ENCODE peak calls at places on chromosomes 13 and 19, in seven cellular contexts. X is breast epithelium, M is GM12878, F is hepatocyte, U is GM12865, I is fibroblast of mammary gland, D is lower lobe of right lung. Z is an unnamed sample.
A peak's percentile ranks its signal among the peaks of the same experiment; 100 is the strongest.

GRCh38 chr19:29598496-29598895 is 7.6 kb upstream of the POP4 start:
- DNase-seq in X (no peak), M (no peak), F (no peak), U (no peak), I (no peak), D (no peak), Z (no peak)

GRCh38 chr19:20077791-20078463 is at the start of gene ZNF90:
- DNase-seq in X (peak; percentile 96), M (peak; percentile 11), F (peak; percentile 97), U (peak; percentile 51), I (peak; percentile 96), D (peak; percentile 88), Z (no peak)

GRCh38 chr13:21074601-21075302 is 13.4 kb upstream of the LATS2 start:
- DNase-seq in X (no peak), M (no peak), F (no peak), U (no peak), I (peak; percentile 46), D (no peak), Z (no peak)

GRCh38 chr13:30690282-30691188 is 44.8 kb upstream of the ALOX5AP start:
- DNase-seq in X (no peak), M (no peak), F (peak; percentile 75), U (peak; percentile 63), I (peak; percentile 98), D (peak; percentile 83), Z (no peak)

GRCh38 chr13:41054212-41054877 is 7.0 kb upstream of the WBP4 start:
- DNase-seq in X (no peak), M (peak; percentile 37), F (peak; percentile 76), U (peak; percentile 82), I (peak; percentile 77), D (no peak), Z (no peak)

GRCh38 chr13:98279473-98280175 is 102.6 kb upstream of the RNF113B start:
- DNase-seq in X (no peak), M (peak; percentile 41), F (no peak), U (peak; percentile 56), I (no peak), D (no peak), Z (no peak)

GRCh38 chr19:45087531-45087930 is 5.4 kb upstream of the PPP1R37 start:
- DNase-seq in X (no peak), M (no peak), F (no peak), U (no peak), I (no peak), D (no peak), Z (no peak)

GRCh38 chr13:28379371-28380083 is 115.4 kb downstream of the FLT1 start:
- DNase-seq in X (no peak), M (no peak), F (no peak), U (no peak), I (no peak), D (no peak), Z (no peak)

GRCh38 chr13:98111168-98112098 is 31.5 kb upstream of the FARP1 start:
- DNase-seq in X (no peak), M (no peak), F (no peak), U (no peak), I (no peak), D (no peak), Z (no peak)

GRCh38 chr19:6216236-6216995 is 63.4 kb downstream of the MLLT1 start:
- DNase-seq in X (no peak), M (no peak), F (no peak), U (no peak), I (no peak), D (no peak), Z (no peak)

GRCh38 chr13:101473458-101473857 is 21.0 kb downstream of the ITGBL1 start:
- DNase-seq in X (no peak), M (no peak), F (no peak), U (no peak), I (peak; percentile 96), D (no peak), Z (no peak)

GRCh38 chr19:31274266-31274963 is 74.8 kb downstream of the TSHZ3 start:
- DNase-seq in X (no peak), M (no peak), F (no peak), U (no peak), I (no peak), D (peak; percentile 5), Z (no peak)

DNA sequence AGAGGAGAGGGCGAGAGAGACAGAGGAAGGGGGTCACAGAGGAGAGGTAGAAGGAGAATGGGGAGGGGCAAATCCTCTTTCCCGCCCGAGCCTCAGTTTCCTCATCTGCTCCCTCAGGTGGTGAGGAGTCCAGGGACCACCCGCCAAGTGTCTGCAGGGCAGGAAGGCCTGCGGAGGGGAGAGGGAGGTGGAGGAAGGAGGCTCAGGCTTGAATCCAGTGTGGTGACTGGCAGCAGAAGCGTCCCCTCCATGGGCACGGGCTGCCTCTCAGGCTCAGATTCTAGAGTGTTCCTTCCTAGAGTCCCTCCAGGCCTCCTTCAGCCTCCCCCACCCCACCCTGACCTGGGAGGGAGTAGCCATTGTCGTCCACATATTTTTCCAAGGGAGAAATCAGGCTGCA is 16.5 kb upstream of the GARIN5A start:
- DNase-seq in X (no peak), M (no peak), F (no peak), U (no peak), I (no peak), D (no peak), Z (no peak)
- H3K4me3 ChIP-seq in X (no peak overlapping the region), M (no peak overlapping the region), F (no peak overlapping the region), U (no peak overlapping the region), I (no peak overlapping the region), D (no peak overlapping the region), Z (no peak overlapping the region)

DNA sequence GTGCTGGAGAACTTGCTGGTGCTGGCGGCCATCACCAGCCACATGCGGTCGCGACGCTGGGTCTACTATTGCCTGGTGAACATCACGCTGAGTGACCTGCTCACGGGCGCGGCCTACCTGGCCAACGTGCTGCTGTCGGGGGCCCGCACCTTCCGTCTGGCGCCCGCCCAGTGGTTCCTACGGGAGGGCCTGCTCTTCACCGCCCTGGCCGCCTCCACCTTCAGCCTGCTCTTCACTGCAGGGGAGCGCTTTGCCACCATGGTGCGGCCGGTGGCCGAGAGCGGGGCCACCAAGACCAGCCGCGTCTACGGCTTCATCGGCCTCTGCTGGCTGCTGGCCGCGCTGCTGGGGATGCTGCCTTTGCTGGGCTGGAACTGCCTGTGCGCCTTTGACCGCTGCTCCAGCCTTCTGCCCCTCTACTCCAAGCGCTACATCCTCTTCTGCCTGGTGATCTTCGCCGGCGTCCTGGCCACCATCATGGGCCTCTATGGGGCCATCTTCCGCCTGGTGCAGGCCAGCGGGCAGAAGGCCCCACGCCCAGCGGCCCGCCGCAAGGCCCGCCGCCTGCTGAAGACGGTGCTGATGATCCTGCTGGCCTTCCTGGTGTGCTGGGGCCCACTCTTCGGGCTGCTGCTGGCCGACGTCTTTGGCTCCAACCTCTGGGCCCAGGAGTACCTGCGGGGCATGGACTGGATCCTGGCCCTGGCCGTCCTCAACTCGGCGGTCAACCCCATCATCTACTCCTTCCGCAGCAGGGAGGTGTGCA is 587 bp downstream of the S1PR4 start:
- DNase-seq in X (no peak), M (no peak), F (no peak), U (peak; percentile 62), I (no peak), D (no peak), Z (no peak)
- H3K4me3 ChIP-seq in X (peak overlapping the region; percentile 17), M (peak overlapping the region; percentile 81), F (no peak overlapping the region), U (peak overlapping the region; percentile 80), I (no peak overlapping the region), D (peak overlapping the region; percentile 55), Z (no peak overlapping the region)

DNA sequence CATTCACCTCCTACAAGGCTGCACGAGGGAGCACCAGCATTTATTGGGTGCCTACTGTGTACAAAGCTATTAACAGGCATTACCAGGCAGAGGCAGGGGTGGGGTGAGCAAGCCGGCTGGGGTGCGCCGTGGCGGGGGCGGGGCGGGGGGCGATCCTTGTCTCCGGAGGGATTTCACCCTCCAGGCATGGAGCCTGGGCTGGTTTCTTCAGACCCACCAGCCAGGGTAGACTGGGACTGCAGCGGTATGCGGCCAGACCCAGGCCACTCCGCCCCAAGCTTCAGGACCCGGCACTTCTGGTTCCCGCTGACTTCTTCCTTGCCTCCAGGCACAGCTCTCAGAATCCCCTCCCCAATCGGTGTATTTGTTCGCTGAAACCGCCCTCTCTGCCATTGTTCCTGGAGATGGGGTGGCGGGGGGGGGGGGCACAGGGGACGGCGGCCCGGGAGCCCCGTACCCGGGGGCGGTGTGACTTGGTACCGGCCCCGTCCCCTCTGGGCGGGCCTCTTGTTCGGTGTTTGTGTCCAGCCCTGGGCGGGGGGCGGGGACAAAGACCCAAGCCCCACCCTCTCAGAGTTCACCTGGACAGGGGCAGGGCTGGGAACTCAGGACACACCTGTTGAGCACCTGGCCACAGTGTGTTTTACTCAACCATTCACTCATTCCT is 14.4 kb downstream of the TJP3 start:
- DNase-seq in X (no peak), M (no peak), F (peak; percentile 84), U (no peak), I (no peak), D (peak; percentile 60), Z (no peak)
- H3K4me3 ChIP-seq in X (no peak overlapping the region), M (no peak overlapping the region), F (peak overlapping the region; percentile 61), U (no peak overlapping the region), I (no peak overlapping the region), D (peak overlapping the region; percentile 48), Z (peak overlapping the region; percentile 60)

DNA sequence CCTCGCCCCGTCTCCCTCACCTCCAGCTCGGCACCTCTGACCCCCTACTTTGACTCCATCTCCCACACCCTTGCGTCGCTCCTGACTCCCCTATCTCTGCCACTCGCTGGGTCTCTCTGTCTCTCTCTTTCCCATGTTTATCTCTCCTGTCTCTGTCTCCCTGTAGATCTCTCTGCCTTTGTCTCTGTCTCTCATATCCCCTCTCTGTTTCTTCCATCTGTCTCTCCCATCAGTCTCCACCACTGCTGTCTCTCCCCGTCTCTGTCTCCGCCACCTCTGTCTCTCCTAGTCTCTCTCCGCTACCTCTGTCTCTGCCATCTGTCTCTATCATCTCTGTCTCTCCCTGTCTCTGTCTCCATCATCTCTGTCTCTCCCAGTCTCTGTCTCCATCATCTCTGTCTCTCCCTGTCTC is 12.4 kb upstream of the BBC3 start:
- DNase-seq in X (no peak), M (no peak), F (no peak), U (no peak), I (no peak), D (no peak), Z (no peak)
- H3K4me3 ChIP-seq in X (no peak overlapping the region), M (peak overlapping the region; percentile 54), F (peak overlapping the region; percentile 5), U (peak overlapping the region; percentile 61), I (peak overlapping the region; percentile 47), D (peak overlapping the region; percentile 40), Z (no peak overlapping the region)

DNA sequence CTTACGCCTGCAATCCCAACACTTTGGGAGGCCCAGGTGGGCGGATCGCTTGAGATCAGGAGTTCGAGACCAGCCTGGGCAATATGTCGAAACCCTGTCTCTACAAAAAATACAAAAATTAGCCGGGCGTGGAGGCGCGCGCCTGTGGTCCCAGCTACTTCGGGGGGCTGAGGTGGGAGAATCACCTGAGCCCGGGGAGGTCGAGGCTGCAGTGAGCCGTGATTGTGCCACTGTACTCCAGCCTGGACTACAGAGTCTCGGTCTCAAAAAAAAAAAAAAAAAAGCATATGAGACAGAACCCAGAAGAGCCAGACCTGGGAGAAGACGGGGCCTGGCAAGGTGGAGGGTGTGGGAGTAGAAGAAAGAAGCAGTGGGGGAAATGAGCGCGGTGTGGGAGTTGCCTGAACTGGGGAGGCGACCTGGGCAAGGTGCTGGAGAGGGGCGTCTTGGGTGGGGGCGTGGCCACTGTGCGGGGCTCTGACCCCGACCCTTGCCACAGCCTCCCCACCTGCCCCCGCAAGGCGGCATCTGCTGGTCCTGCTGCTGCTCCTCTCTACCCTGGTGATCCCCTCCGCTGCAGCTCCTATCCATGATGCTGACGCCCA is 508 bp downstream of the DKKL1 start:
- DNase-seq in X (no peak), M (no peak), F (no peak), U (no peak), I (no peak), D (no peak), Z (no peak)
- H3K4me3 ChIP-seq in X (no peak overlapping the region), M (no peak overlapping the region), F (peak overlapping the region; percentile 6), U (no peak overlapping the region), I (peak overlapping the region; percentile 21), D (peak overlapping the region; percentile 81), Z (peak overlapping the region; percentile 25)

Z was measured in LNCaP clone FGC.